ENCODE peak calls at places on chromosome 16, in four cellular contexts. One of them, this sample, is unnamed.

GRCh38 chr16:68564367-68564985 is 25.4 kb downstream of the ZFP90 start:
- DNase-seq in SK-N-SH: no peak
- DNase-seq in WTC11: no peak
- DNase-seq in HepG2: no peak
- DNase-seq in this sample: no peak

GRCh38 chr16:19283637-19284036 is 1.9 kb upstream of the CLEC19A start:
- DNase-seq in SK-N-SH: no peak
- DNase-seq in WTC11: no peak
- DNase-seq in HepG2: no peak
- DNase-seq in this sample: no peak

GRCh38 chr16:1579214-1579613 is 32.7 kb downstream of the IFT140 start:
- DNase-seq in SK-N-SH: no peak
- DNase-seq in WTC11: no peak
- DNase-seq in HepG2: no peak
- DNase-seq in this sample: no peak

GRCh38 chr16:89035698-89036570 is 57.7 kb upstream of the ACSF3 start:
- DNase-seq in SK-N-SH: no peak
- DNase-seq in WTC11: no peak
- DNase-seq in HepG2: no peak
- DNase-seq in this sample: no peak

GRCh38 chr16:5502467-5502869 is 404.9 kb upstream of the EEF2KMT start:
- DNase-seq in SK-N-SH: peak
- DNase-seq in WTC11: peak
- DNase-seq in HepG2: peak
- DNase-seq in this sample: peak

GRCh38 chr16:73002836-73003235 is 45.1 kb downstream of the ZFHX3 start:
- DNase-seq in SK-N-SH: no peak
- DNase-seq in WTC11: no peak
- DNase-seq in HepG2: no peak
- DNase-seq in this sample: no peak

GRCh38 chr16:81553080-81553813 is 108.6 kb downstream of the CMIP start:
- DNase-seq in SK-N-SH: peak
- DNase-seq in WTC11: no peak
- DNase-seq in HepG2: peak
- DNase-seq in this sample: no peak

GRCh38 chr16:19980866-19981265 is 92.8 kb downstream of the GPR139 start:
- DNase-seq in SK-N-SH: peak
- DNase-seq in WTC11: peak
- DNase-seq in HepG2: peak
- DNase-seq in this sample: peak

GRCh38 chr16:78957328-78958100 is 643.0 kb downstream of the MAF start:
- DNase-seq in SK-N-SH: no peak
- DNase-seq in WTC11: no peak
- DNase-seq in HepG2: no peak
- DNase-seq in this sample: no peak

GRCh38 chr16:52929478-52929877 is 123.2 kb downstream of the CHD9NB start:
- DNase-seq in SK-N-SH: peak
- DNase-seq in WTC11: no peak
- DNase-seq in HepG2: no peak
- DNase-seq in this sample: no peak

GRCh38 chr16:66961065-66961744 is at the start of gene CES3:
- DNase-seq in SK-N-SH: peak
- DNase-seq in WTC11: peak
- DNase-seq in HepG2: peak
- DNase-seq in this sample: peak

GRCh38 chr16:2919511-2920255 is 8.0 kb downstream of the FLYWCH1 start:
- DNase-seq in SK-N-SH: peak
- DNase-seq in WTC11: peak
- DNase-seq in HepG2: peak
- DNase-seq in this sample: peak

GRCh38 chr16:22193134-22193411 is 13.0 kb upstream of the EEF2K start:
- DNase-seq in SK-N-SH: no peak
- DNase-seq in WTC11: no peak
- DNase-seq in HepG2: no peak
- DNase-seq in this sample: no peak

GRCh38 chr16:15466886-15467781 is 32.7 kb downstream of the BMERB1 start:
- DNase-seq in SK-N-SH: no peak
- DNase-seq in WTC11: no peak
- DNase-seq in HepG2: peak
- DNase-seq in this sample: no peak

GRCh38 chr16:68264128-68265077 is at the start of gene SLC7A6:
- DNase-seq in SK-N-SH: peak
- DNase-seq in WTC11: peak
- DNase-seq in HepG2: peak
- DNase-seq in this sample: peak

GRCh38 chr16:60651351-60651750 is 1384.9 kb downstream of the CDH8 start:
- DNase-seq in SK-N-SH: no peak
- DNase-seq in WTC11: no peak
- DNase-seq in HepG2: no peak
- DNase-seq in this sample: no peak

GRCh38 chr16:715448-716249 is 731 bp downstream of the METRN start:
- DNase-seq in SK-N-SH: peak
- DNase-seq in WTC11: no peak
- DNase-seq in HepG2: no peak
- DNase-seq in this sample: peak

GRCh38 chr16:5333991-5334390 is 236.4 kb upstream of the EEF2KMT start:
- DNase-seq in SK-N-SH: no peak
- DNase-seq in WTC11: no peak
- DNase-seq in HepG2: no peak
- DNase-seq in this sample: no peak

GRCh38 chr16:24755201-24755874 is 25.9 kb downstream of the TNRC6A start:
- DNase-seq in SK-N-SH: no peak
- DNase-seq in WTC11: no peak
- DNase-seq in HepG2: no peak
- DNase-seq in this sample: no peak

GRCh38 chr16:14249291-14250032 is 178.3 kb downstream of the MRTFB start:
- DNase-seq in SK-N-SH: peak
- DNase-seq in WTC11: peak
- DNase-seq in HepG2: peak
- DNase-seq in this sample: peak

GRCh38 chr16:9061358-9061813 is 30.1 kb upstream of the HAPSTR1 start:
- DNase-seq in SK-N-SH: peak
- DNase-seq in WTC11: no peak
- DNase-seq in HepG2: no peak
- DNase-seq in this sample: no peak

GRCh38 chr16:81560979-81561657 is 116.5 kb downstream of the CMIP start:
- DNase-seq in SK-N-SH: no peak
- DNase-seq in WTC11: no peak
- DNase-seq in HepG2: no peak
- DNase-seq in this sample: no peak

GRCh38 chr16:87698241-87698640 is 67.5 kb downstream of the KLHDC4 start:
- DNase-seq in SK-N-SH: no peak
- DNase-seq in WTC11: no peak
- DNase-seq in HepG2: no peak
- DNase-seq in this sample: no peak

GRCh38 chr16:29720703-29721102 is 25.1 kb downstream of the C16orf54 start:
- DNase-seq in SK-N-SH: no peak
- DNase-seq in WTC11: no peak
- DNase-seq in HepG2: peak
- DNase-seq in this sample: no peak
- TF ChIP-seq FOXJ3 in SK-N-SH: no peak
- TF ChIP-seq FOXJ3 in WTC11: no peak
- TF ChIP-seq FOXJ3 in HepG2: no peak
- TF ChIP-seq FOXJ3 in this sample: no peak

GRCh38 chr16:77307764-77308561 is 108.8 kb downstream of the SYCE1L start:
- DNase-seq in SK-N-SH: no peak
- DNase-seq in WTC11: no peak
- DNase-seq in HepG2: no peak
- DNase-seq in this sample: no peak
- TF ChIP-seq FOXJ3 in SK-N-SH: no peak
- TF ChIP-seq FOXJ3 in WTC11: no peak
- TF ChIP-seq FOXJ3 in HepG2: no peak
- TF ChIP-seq FOXJ3 in this sample: no peak

DNA sequence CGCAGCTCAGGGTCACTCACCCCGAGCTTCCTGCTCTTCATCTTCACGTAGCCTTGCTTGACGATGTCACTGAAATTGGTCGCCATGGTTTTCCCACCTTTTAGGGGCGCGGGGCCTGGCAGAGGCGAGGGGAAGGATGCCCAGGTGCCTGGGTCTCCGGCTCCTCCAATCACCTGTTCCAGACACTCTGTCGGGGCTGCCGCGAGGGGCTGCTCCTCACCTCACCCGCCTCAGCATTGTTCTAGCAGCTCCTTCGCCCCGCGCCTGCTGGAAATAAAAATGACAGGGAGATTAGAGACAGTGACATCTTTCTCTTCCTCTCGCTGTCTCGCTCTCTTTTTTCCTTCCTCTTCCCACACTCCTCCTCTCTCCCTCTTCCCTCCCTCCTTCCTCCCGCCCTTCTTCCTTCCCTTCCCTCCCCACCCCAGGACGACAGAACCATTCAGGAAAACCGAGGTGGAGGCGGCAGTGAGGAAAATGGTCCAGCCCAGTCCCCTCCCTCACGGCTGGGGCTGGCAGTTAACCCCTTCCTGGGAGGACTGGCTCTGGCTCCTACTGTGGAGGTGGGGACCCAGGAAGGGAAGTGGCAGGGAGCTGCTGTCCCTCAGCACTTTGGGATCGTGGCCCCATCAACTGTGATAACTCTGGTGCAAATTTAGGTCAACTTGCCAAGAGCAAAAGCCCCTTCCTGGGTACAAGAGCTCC is 6.7 kb downstream of the DOK4 start:
- DNase-seq in SK-N-SH: peak
- DNase-seq in WTC11: peak
- DNase-seq in HepG2: peak
- DNase-seq in this sample: no peak
- TF ChIP-seq FOXJ3 in SK-N-SH: no peak
- TF ChIP-seq FOXJ3 in WTC11: no peak
- TF ChIP-seq FOXJ3 in HepG2: no peak
- TF ChIP-seq FOXJ3 in this sample: no peak

GRCh38 chr16:12318661-12319463 is 342.3 kb downstream of the SNX29 start:
- DNase-seq in SK-N-SH: no peak
- DNase-seq in WTC11: no peak
- DNase-seq in HepG2: peak
- DNase-seq in this sample: no peak

GRCh38 chr16:12321363-12321762 is 344.8 kb downstream of the SNX29 start:
- DNase-seq in SK-N-SH: no peak
- DNase-seq in WTC11: no peak
- DNase-seq in HepG2: peak
- DNase-seq in this sample: no peak

GRCh38 chr16:12317856-12318591 is 341.5 kb downstream of the SNX29 start:
- DNase-seq in SK-N-SH: no peak
- DNase-seq in WTC11: no peak
- DNase-seq in HepG2: no peak
- DNase-seq in this sample: no peak

GRCh38 chr16:12319464-12320030 is 343.0 kb downstream of the SNX29 start:
- DNase-seq in SK-N-SH: no peak
- DNase-seq in WTC11: no peak
- DNase-seq in HepG2: no peak
- DNase-seq in this sample: no peak

GRCh38 chr16:12320298-12320706 is 343.8 kb downstream of the SNX29 start:
- DNase-seq in SK-N-SH: no peak
- DNase-seq in WTC11: no peak
- DNase-seq in HepG2: no peak
- DNase-seq in this sample: no peak
- TF ChIP-seq FOXJ3 in SK-N-SH: no peak
- TF ChIP-seq FOXJ3 in WTC11: no peak
- TF ChIP-seq FOXJ3 in HepG2: no peak
- TF ChIP-seq FOXJ3 in this sample: no peak

GRCh38 chr16:58367252-58367651 is 25.0 kb upstream of the GINS3 start:
- DNase-seq in SK-N-SH: no peak
- DNase-seq in WTC11: no peak
- DNase-seq in HepG2: no peak
- DNase-seq in this sample: no peak

GRCh38 chr16:58365623-58366022 is 26.6 kb upstream of the GINS3 start:
- DNase-seq in SK-N-SH: no peak
- DNase-seq in WTC11: no peak
- DNase-seq in HepG2: no peak
- DNase-seq in this sample: no peak

GRCh38 chr16:58363746-58364393 is 28.4 kb upstream of the GINS3 start:
- DNase-seq in SK-N-SH: no peak
- DNase-seq in WTC11: no peak
- DNase-seq in HepG2: no peak
- DNase-seq in this sample: no peak

GRCh38 chr16:58371841-58372240 is 20.4 kb upstream of the GINS3 start:
- DNase-seq in SK-N-SH: no peak
- DNase-seq in WTC11: no peak
- DNase-seq in HepG2: no peak
- DNase-seq in this sample: no peak

DNA sequence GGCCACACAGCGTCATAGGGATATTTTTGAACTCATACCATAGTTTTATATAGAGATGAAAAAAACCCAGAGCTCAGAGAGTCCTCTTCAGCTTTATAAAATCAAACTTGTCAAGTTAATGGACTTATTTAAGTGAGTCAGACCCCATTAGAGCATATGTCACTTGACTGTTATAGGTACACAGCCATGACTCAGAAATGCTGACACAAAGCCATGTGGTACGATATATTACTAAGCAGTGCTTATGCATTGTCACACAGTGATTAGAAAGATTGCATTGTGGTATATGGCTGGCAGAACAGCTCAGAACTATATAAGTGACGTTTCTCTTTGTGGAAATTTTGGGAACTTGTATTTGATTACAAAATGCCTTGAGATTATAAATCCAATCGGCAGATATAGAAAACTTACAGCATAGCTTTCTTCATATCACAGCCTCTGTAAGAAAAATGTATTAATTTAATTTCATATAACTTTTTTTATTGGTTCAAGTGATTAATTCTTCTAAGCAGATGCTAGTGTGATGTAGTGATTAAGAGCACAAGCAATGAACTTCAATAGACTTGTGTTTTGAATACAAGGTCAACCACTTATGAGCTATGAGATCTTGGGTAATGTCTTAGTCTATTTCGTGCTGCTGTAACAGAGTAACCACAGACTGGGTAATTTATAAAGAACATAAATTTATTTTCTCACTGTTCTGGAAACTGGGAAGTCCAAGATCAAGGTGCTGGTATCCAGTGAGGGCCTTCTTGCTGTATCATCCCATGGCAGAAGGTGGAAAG is 25.8 kb upstream of the GINS3 start:
- DNase-seq in SK-N-SH: no peak
- DNase-seq in WTC11: no peak
- DNase-seq in HepG2: peak
- DNase-seq in this sample: peak
- TF ChIP-seq FOXJ3 in SK-N-SH: no peak
- TF ChIP-seq FOXJ3 in WTC11: no peak
- TF ChIP-seq FOXJ3 in HepG2: no peak
- TF ChIP-seq FOXJ3 in this sample: no peak

GRCh38 chr16:30600215-30600614 is 10.0 kb downstream of the ZNF689 start:
- DNase-seq in SK-N-SH: no peak
- DNase-seq in WTC11: no peak
- DNase-seq in HepG2: no peak
- DNase-seq in this sample: no peak
- TF ChIP-seq FOXJ3 in SK-N-SH: no peak
- TF ChIP-seq FOXJ3 in WTC11: no peak
- TF ChIP-seq FOXJ3 in HepG2: no peak
- TF ChIP-seq FOXJ3 in this sample: no peak